ENCODE peak calls at places on chromosomes 3 and 15, in six cellular contexts. B is KBM-7, C is cardiac muscle cell, D is chondrocyte, A is AG08395, Q is GM03348. L is an unnamed sample.
A peak's percentile ranks its signal among the peaks of the same experiment; 100 is the strongest.

GRCh38 chr15:100687532-100688215 is 85.3 kb downstream of the ASB7 start:
- DNase-seq in B (no peak), C (peak; percentile 91), D (no peak), A (peak; percentile 68), Q (peak; percentile 73), L (no peak)

GRCh38 chr3:197202694-197203093 is 95.7 kb downstream of the DLG1 start:
- DNase-seq in B (no peak), C (no peak), D (no peak), A (no peak), Q (no peak), L (no peak)

GRCh38 chr3:34011171-34012101 is 213.0 kb downstream of the PDCD6IP start:
- DNase-seq in B (no peak), C (no peak), D (no peak), A (no peak), Q (no peak), L (no peak)

GRCh38 chr15:36415643-36416042 is 163.8 kb upstream of the CDIN1 start:
- DNase-seq in B (no peak), C (peak; percentile 79), D (no peak), A (peak; percentile 68), Q (peak; percentile 40), L (no peak)

GRCh38 chr3:64082917-64083587 is 59.8 kb upstream of the PSMD6 start:
- DNase-seq in B (no peak), C (peak; percentile 27), D (no peak), A (no peak), Q (no peak), L (no peak)

GRCh38 chr3:42701371-42702065 is 1.1 kb downstream of the HHATL start:
- DNase-seq in B (peak; percentile 61), C (peak; percentile 49), D (no peak), A (peak; percentile 80), Q (peak; percentile 66), L (no peak)

GRCh38 chr3:110521019-110521418 is 550.6 kb upstream of the NECTIN3 start:
- DNase-seq in B (no peak), C (peak; percentile 96), D (no peak), A (peak; percentile 56), Q (peak; percentile 60), L (no peak)

GRCh38 chr3:30894521-30895289 is at the start of gene GADL1:
- DNase-seq in B (peak; percentile 26), C (peak; percentile 21), D (peak; percentile 88), A (peak; percentile 43), Q (peak; percentile 68), L (no peak)

GRCh38 chr15:44033894-44034293 is 161.2 kb downstream of the FRMD5 start:
- DNase-seq in B (no peak), C (peak; percentile 40), D (no peak), A (peak; percentile 51), Q (no peak), L (no peak)

L was measured in effector CD8-positive, alpha-beta T cell.